ENCODE peak calls at places on chromosome 12, in four cellular contexts. K, G, D and N are unnamed samples. For H3K4me1, the result is how much of the 10 kb centered on the place peaks cover.

GRCh38 chr12:57896437-57897201 is 44.7 kb upstream of the ATP23 start:
- DNase-seq in K (peak), D (peak), G (peak), N (peak)

GRCh38 chr12:52949413-52950331 is 754 bp downstream of the KRT18 start:
- DNase-seq in K (no peak), D (peak), G (peak), N (peak)

GRCh38 chr12:50249464-50250229 is 33.7 kb downstream of the LIMA1 start:
- DNase-seq in K (no peak), G (no peak), D (no peak), N (peak)

GRCh38 chr12:23950011-23950774 is 723 bp upstream of the SOX5 start:
- DNase-seq in G (peak), D (no peak), K (no peak), N (peak)

GRCh38 chr12:113875681-113876080 is 90.4 kb downstream of the RBM19 start:
- DNase-seq in D (no peak), K (no peak), G (peak), N (no peak)

GRCh38 chr12:81896771-81897170 is 137.6 kb upstream of the PPFIA2 start:
- DNase-seq in K (no peak), D (no peak), G (no peak), N (no peak)

GRCh38 chr12:89016970-89017778 is 335.1 kb downstream of the DUSP6 start:
- DNase-seq in D (no peak), K (peak), G (peak), N (peak)

GRCh38 chr12:26845057-26845666 is 12.2 kb upstream of the ITPR2 start:
- DNase-seq in G (peak), D (peak), K (peak), N (peak)

GRCh38 chr12:3122841-3123678 is 45.9 kb downstream of the TSPAN9 start:
- DNase-seq in G (peak), K (peak), D (no peak), N (no peak)

GRCh38 chr12:107196681-107197080 is 103.3 kb upstream of the CRY1 start:
- DNase-seq in K (no peak), G (peak), D (no peak), N (no peak)

GRCh38 chr12:96502949-96503532 is 13.7 kb downstream of the CFAP54 start:
- DNase-seq in K (no peak), G (no peak), D (no peak), N (no peak)
- H3K4me1 ChIP-seq in K (under half), G (under half), D (under half), N (under half)

GRCh38 chr12:112198120-112198733 is 72.9 kb downstream of the TRAFD1 start:
- DNase-seq in G (peak), K (no peak), D (peak), N (peak)
- TF ChIP-seq CTCF in G (peak), K (peak), D (peak), N (peak)

DNA sequence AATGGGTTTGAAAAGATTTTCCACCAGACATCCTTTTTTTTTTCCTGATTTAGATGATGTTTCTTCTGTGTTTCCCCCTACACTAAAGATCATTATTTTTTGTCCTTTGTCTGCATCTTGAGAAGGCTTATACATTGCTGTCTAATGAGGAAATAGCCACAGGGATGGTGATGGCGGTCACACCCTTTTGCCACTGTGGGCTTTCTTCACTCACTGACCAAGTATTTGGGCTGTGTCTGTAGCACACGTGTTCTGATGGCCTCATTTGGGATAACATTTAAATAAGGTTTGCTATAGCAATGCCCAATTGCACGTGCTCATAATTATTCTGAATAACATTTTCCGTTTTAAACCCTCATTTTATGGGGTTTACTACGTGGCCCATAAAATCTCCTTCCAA is 230.3 kb upstream of the PRICKLE1 start:
- DNase-seq in G (no peak), K (no peak), D (no peak), N (no peak)
- TF ChIP-seq POLR2A in G (no peak), K (no peak), D (no peak), N (no peak)

DNA sequence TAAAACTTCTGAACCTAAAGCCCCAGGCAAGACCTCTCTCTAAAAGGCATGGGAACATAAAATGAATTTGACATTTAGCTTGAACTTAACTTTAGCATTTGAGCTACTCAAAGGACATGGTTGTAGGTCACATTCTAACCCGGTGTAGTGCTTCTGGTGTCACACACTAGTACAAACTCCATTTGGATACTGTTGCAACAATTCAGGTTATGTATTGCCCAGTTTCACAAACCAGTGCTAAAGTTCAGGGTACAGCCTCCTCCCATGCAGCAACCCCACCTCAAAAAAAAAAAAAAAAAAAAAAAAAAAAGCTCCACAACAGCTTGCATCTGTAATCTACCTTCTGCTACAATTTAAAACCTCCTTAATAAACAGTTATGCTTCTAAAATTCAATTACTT is 7.8 kb downstream of the PPTC7 start:
- DNase-seq in K (no peak), G (no peak), D (no peak), N (no peak)
- H3K4me1 ChIP-seq in K (under half), G (under half), D (half or more), N (under half)

GRCh38 chr12:132342322-132342721 is 12.9 kb upstream of the GALNT9 start:
- DNase-seq in K (no peak), D (no peak), G (no peak), N (no peak)
- TF ChIP-seq CTCF in K (no peak), D (no peak), G (peak), N (peak)

DNA sequence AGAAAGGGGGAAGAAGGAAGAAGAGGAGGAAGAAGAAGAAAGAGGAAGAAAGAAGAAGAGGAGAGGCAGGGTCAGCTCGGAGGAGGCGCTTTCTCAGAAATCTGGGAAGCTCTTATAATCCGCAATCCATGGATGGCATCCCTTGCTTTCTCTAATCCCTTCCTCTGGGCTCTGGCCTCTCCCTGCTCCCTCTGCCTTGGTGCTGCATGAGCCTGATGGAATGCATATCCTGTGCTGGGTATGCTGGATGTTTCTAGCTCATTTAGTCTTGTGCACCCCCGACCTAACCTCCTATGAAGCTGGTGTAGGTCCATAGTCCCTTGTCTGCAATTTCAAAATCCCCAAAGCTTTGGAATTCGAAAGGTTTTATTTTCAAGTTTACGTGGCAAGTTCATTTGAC is 94.2 kb upstream of the MYL2 start:
- DNase-seq in K (no peak), D (no peak), G (no peak), N (no peak)
- TF ChIP-seq POLR2A in K (no peak), D (no peak), G (no peak), N (no peak)

GRCh38 chr12:39626033-39626814 is 6.6 kb upstream of the ABCD2 start:
- DNase-seq in D (no peak), G (no peak), K (no peak), N (no peak)
- H3K4me1 ChIP-seq in D (under half), G (under half), K (under half), N (under half)

GRCh38 chr12:109920266-109920780 is 20.2 kb downstream of the TCHP start:
- DNase-seq in K (no peak), D (no peak), G (no peak), N (no peak)
- TF ChIP-seq CTCF in K (no peak), D (no peak), G (no peak), N (no peak)

DNA sequence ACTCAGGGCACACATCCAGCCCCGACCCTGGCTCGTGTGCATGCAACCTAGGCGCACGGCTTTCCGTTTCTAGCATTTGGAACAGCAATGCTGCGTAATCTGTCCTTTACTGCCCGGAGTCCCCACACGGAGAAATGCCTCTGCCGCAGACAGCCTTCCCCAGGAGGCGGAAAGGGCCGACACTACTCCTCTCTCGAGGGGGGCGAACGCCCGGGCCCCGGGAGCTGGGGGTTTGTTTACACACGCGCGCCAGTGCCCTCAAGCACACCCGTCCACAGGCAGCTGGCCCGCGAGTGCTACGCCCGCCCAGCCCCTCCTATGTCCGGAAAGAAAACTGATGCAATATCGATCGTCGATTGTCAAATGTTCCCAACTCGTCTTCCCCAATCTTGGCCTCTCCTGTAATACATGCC is 849 bp downstream of the SLC38A2 start:
- DNase-seq in D (peak), G (peak), K (peak), N (peak)
- TF ChIP-seq POLR2A in D (no peak), G (peak), K (no peak), N (no peak)